ENCODE peak calls at places on chromosome 16, in seven cellular contexts. One of them, this sample, is unnamed.

GRCh38 chr16:67873435-67874146 is 739 bp downstream of the EDC4 start:
- DNase-seq in NT2/D1: no peak
- DNase-seq in SK-N-SH: no peak
- DNase-seq in HepG2: no peak
- DNase-seq in GM12878: no peak
- DNase-seq in K562: no peak
- DNase-seq in H1: no peak
- DNase-seq in this sample: no peak

GRCh38 chr16:75238132-75238852 is 13.1 kb downstream of the BCAR1 start:
- DNase-seq in NT2/D1: no peak
- DNase-seq in SK-N-SH: peak
- DNase-seq in HepG2: peak
- DNase-seq in GM12878: no peak
- DNase-seq in K562: no peak
- DNase-seq in H1: no peak
- DNase-seq in this sample: no peak

GRCh38 chr16:49890876-49891275 is 35.0 kb upstream of the ZNF423 start:
- DNase-seq in NT2/D1: no peak
- DNase-seq in SK-N-SH: no peak
- DNase-seq in HepG2: no peak
- DNase-seq in GM12878: no peak
- DNase-seq in K562: peak
- DNase-seq in H1: peak
- DNase-seq in this sample: no peak

GRCh38 chr16:81517630-81518438 is 73.2 kb downstream of the CMIP start:
- DNase-seq in NT2/D1: no peak
- DNase-seq in SK-N-SH: no peak
- DNase-seq in HepG2: no peak
- DNase-seq in GM12878: no peak
- DNase-seq in K562: no peak
- DNase-seq in H1: no peak
- DNase-seq in this sample: no peak

GRCh38 chr16:4892356-4893102 is 44.4 kb downstream of the PPL start:
- DNase-seq in NT2/D1: no peak
- DNase-seq in SK-N-SH: no peak
- DNase-seq in HepG2: no peak
- DNase-seq in GM12878: no peak
- DNase-seq in K562: peak
- DNase-seq in H1: no peak
- DNase-seq in this sample: no peak

GRCh38 chr16:73735018-73735417 is 561.6 kb upstream of the PSMD7 start:
- DNase-seq in NT2/D1: no peak
- DNase-seq in SK-N-SH: no peak
- DNase-seq in HepG2: peak
- DNase-seq in GM12878: peak
- DNase-seq in K562: no peak
- DNase-seq in H1: no peak
- DNase-seq in this sample: no peak

GRCh38 chr16:69497876-69498596 is 67.7 kb upstream of the NFAT5 start:
- DNase-seq in NT2/D1: no peak
- DNase-seq in SK-N-SH: no peak
- DNase-seq in HepG2: no peak
- DNase-seq in GM12878: no peak
- DNase-seq in K562: no peak
- DNase-seq in H1: no peak
- DNase-seq in this sample: no peak

GRCh38 chr16:68284847-68285246 is 20.5 kb downstream of the SLC7A6 start:
- DNase-seq in NT2/D1: no peak
- DNase-seq in SK-N-SH: no peak
- DNase-seq in HepG2: no peak
- DNase-seq in GM12878: peak
- DNase-seq in K562: no peak
- DNase-seq in H1: no peak
- DNase-seq in this sample: no peak

GRCh38 chr16:67145746-67146145 is 5.1 kb downstream of the B3GNT9 start:
- DNase-seq in NT2/D1: no peak
- DNase-seq in SK-N-SH: no peak
- DNase-seq in HepG2: no peak
- DNase-seq in GM12878: no peak
- DNase-seq in K562: no peak
- DNase-seq in H1: no peak
- DNase-seq in this sample: no peak

GRCh38 chr16:3459401-3460090 is 16.1 kb downstream of the NAA60 start:
- DNase-seq in NT2/D1: no peak
- DNase-seq in SK-N-SH: no peak
- DNase-seq in HepG2: no peak
- DNase-seq in GM12878: no peak
- DNase-seq in K562: peak
- DNase-seq in H1: no peak
- DNase-seq in this sample: no peak

GRCh38 chr16:72921620-72922019 is 126.3 kb downstream of the ZFHX3 start:
- DNase-seq in NT2/D1: no peak
- DNase-seq in SK-N-SH: peak
- DNase-seq in HepG2: no peak
- DNase-seq in GM12878: no peak
- DNase-seq in K562: no peak
- DNase-seq in H1: no peak
- DNase-seq in this sample: no peak

GRCh38 chr16:667113-667779 is 686 bp upstream of the RHOT2 start:
- DNase-seq in NT2/D1: no peak
- DNase-seq in SK-N-SH: no peak
- DNase-seq in HepG2: no peak
- DNase-seq in GM12878: no peak
- DNase-seq in K562: no peak
- DNase-seq in H1: no peak
- DNase-seq in this sample: no peak
- TF ChIP-seq YY1 in NT2/D1: no peak
- TF ChIP-seq YY1 in SK-N-SH: no peak
- TF ChIP-seq YY1 in HepG2: no peak
- TF ChIP-seq YY1 in GM12878: no peak
- TF ChIP-seq YY1 in K562: no peak
- TF ChIP-seq YY1 in H1: no peak
- TF ChIP-seq YY1 in this sample: no peak

DNA sequence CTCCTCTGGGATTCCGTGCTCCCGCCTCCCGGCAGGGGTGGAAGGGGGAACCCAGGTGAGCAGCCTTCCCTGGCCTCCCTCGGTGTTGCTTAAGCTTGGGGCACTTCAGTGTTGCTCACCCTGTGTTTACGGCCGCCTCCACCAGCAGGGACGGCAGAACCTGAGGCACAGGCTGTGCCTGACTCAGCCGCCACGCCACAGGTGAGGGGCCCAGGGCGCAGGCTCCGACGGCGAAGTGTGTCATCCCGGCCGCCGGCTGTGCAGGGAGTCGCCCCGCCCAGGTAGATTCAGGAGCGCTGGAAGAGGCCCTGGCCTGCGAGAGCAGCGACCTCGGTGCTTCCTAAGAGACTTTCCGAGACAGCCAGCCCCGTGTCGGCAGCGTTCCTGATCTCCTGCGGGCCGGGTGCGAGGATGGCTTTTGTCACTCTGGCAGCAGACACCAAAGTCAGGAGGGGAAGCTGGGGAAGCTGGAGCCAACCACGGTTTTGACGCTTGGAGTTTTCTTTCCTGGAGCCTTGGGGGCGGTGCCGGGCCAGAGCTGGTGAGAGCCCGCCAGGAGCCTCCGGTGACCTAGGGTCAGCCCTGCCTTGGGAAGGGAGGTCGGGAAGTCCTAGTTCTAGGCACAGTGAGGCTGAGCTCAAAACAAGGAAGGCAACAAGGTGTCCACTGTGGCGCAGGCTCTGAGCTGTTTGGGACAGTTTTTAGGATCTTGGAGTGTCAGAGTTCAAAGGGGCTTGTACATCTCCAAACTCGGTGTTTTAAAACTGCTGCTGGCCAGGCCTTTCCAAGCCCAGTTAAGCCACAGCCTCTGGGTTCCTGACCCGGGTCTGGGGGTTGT is 2.1 kb downstream of the GSE1 start:
- DNase-seq in NT2/D1: no peak
- DNase-seq in SK-N-SH: no peak
- DNase-seq in HepG2: peak
- DNase-seq in GM12878: no peak
- DNase-seq in K562: peak
- DNase-seq in H1: no peak
- DNase-seq in this sample: peak
- TF ChIP-seq YY1 in NT2/D1: no peak
- TF ChIP-seq YY1 in SK-N-SH: no peak
- TF ChIP-seq YY1 in HepG2: peak
- TF ChIP-seq YY1 in GM12878: no peak
- TF ChIP-seq YY1 in K562: peak
- TF ChIP-seq YY1 in H1: no peak
- TF ChIP-seq YY1 in this sample: peak

GRCh38 chr16:10749680-10750035 is 6.0 kb downstream of the NUBP1 start:
- DNase-seq in NT2/D1: no peak
- DNase-seq in SK-N-SH: no peak
- DNase-seq in HepG2: no peak
- DNase-seq in GM12878: no peak
- DNase-seq in K562: no peak
- DNase-seq in H1: no peak
- DNase-seq in this sample: no peak
- TF ChIP-seq YY1 in NT2/D1: no peak
- TF ChIP-seq YY1 in SK-N-SH: no peak
- TF ChIP-seq YY1 in HepG2: no peak
- TF ChIP-seq YY1 in GM12878: no peak
- TF ChIP-seq YY1 in K562: no peak
- TF ChIP-seq YY1 in H1: no peak
- TF ChIP-seq YY1 in this sample: no peak

GRCh38 chr16:48365030-48365600 is 20.1 kb downstream of the SIAH1 start:
- DNase-seq in NT2/D1: no peak
- DNase-seq in SK-N-SH: no peak
- DNase-seq in HepG2: no peak
- DNase-seq in GM12878: no peak
- DNase-seq in K562: peak
- DNase-seq in H1: no peak
- DNase-seq in this sample: no peak

GRCh38 chr16:48369765-48370164 is 15.4 kb downstream of the SIAH1 start:
- DNase-seq in NT2/D1: no peak
- DNase-seq in SK-N-SH: no peak
- DNase-seq in HepG2: no peak
- DNase-seq in GM12878: no peak
- DNase-seq in K562: no peak
- DNase-seq in H1: no peak
- DNase-seq in this sample: no peak

GRCh38 chr16:48367443-48368049 is 17.7 kb downstream of the SIAH1 start:
- DNase-seq in NT2/D1: no peak
- DNase-seq in SK-N-SH: no peak
- DNase-seq in HepG2: no peak
- DNase-seq in GM12878: no peak
- DNase-seq in K562: no peak
- DNase-seq in H1: no peak
- DNase-seq in this sample: no peak

GRCh38 chr16:48366165-48367093 is 18.8 kb downstream of the SIAH1 start:
- DNase-seq in NT2/D1: no peak
- DNase-seq in SK-N-SH: peak
- DNase-seq in HepG2: peak
- DNase-seq in GM12878: peak
- DNase-seq in K562: peak
- DNase-seq in H1: no peak
- DNase-seq in this sample: peak

GRCh38 chr16:48365601-48366164 is 19.5 kb downstream of the SIAH1 start:
- DNase-seq in NT2/D1: peak
- DNase-seq in SK-N-SH: peak
- DNase-seq in HepG2: peak
- DNase-seq in GM12878: no peak
- DNase-seq in K562: peak
- DNase-seq in H1: peak
- DNase-seq in this sample: peak
- TF ChIP-seq YY1 in NT2/D1: no peak
- TF ChIP-seq YY1 in SK-N-SH: no peak
- TF ChIP-seq YY1 in HepG2: peak
- TF ChIP-seq YY1 in GM12878: no peak
- TF ChIP-seq YY1 in K562: peak
- TF ChIP-seq YY1 in H1: no peak
- TF ChIP-seq YY1 in this sample: peak

GRCh38 chr16:53085539-53086450 is 31.0 kb downstream of the CHD9 start:
- DNase-seq in NT2/D1: no peak
- DNase-seq in SK-N-SH: peak
- DNase-seq in HepG2: no peak
- DNase-seq in GM12878: no peak
- DNase-seq in K562: no peak
- DNase-seq in H1: no peak
- DNase-seq in this sample: no peak
- TF ChIP-seq YY1 in NT2/D1: no peak
- TF ChIP-seq YY1 in SK-N-SH: no peak
- TF ChIP-seq YY1 in HepG2: no peak
- TF ChIP-seq YY1 in GM12878: no peak
- TF ChIP-seq YY1 in K562: no peak
- TF ChIP-seq YY1 in H1: no peak
- TF ChIP-seq YY1 in this sample: no peak

DNA sequence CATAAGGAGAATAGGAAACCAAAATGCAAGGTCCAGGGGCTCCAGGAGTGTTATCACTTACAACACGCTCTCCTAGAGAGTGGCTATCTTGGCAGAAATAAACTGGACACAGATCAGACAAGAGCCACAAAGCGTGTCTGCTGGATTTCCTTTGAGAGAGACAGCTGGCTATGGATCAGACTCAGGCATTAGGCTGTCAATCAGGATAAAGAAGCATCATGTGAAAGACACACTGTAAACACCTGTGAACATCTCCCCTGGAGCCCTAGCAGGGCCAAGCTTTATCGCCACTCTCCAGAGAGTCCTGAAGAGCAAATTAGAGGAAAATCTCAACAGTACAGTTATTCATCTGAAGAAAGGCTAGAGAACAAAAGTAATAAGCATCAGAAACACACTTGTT is 26.0 kb downstream of the SYCE1L start:
- DNase-seq in NT2/D1: no peak
- DNase-seq in SK-N-SH: no peak
- DNase-seq in HepG2: no peak
- DNase-seq in GM12878: no peak
- DNase-seq in K562: no peak
- DNase-seq in H1: no peak
- DNase-seq in this sample: no peak
- TF ChIP-seq YY1 in NT2/D1: no peak
- TF ChIP-seq YY1 in SK-N-SH: no peak
- TF ChIP-seq YY1 in HepG2: no peak
- TF ChIP-seq YY1 in GM12878: no peak
- TF ChIP-seq YY1 in K562: no peak
- TF ChIP-seq YY1 in H1: no peak
- TF ChIP-seq YY1 in this sample: no peak

This sample was measured in HCT116.